ENCODE peak calls at places on chromosome 22, in ten cellular contexts. Z is left colon, U is Kasumi-1, T is activated gamma-delta T cell treated with Interleukin-2 at 50 U/mL for 16 hours, Q is EH, O is AG10803, W is heart right ventricle, H is KG1, M is cardiac muscle cell, X is Right ventricle myocardium superior. P is an unnamed sample.

GRCh38 chr22:37060801-37061610 is 9.5 kb downstream of the KCTD17 start:
- DNase-seq in M (no peak), H (no peak), T (no peak), X (no peak), Q (no peak), W (peak; percentile 7), Z (no peak), O (no peak), U (no peak), P (no peak)

GRCh38 chr22:17119481-17120202 is 1.5 kb downstream of the TMEM121B start:
- DNase-seq in U (no peak), Q (no peak), Z (no peak), H (no peak), O (no peak), T (no peak), X (peak; percentile 78), W (peak; percentile 66), M (peak; percentile 38), P (no peak)

GRCh38 chr22:41288245-41288946 is 2.4 kb upstream of the RANGAP1 start:
- DNase-seq in Q (peak; percentile 82), O (peak; percentile 64), H (no peak), T (no peak), W (no peak), Z (peak; percentile 50), X (no peak), M (peak; percentile 64), U (no peak), P (peak; percentile 27)

GRCh38 chr22:22210375-22210774 is 34.2 kb upstream of the VPREB1 start:
- DNase-seq in M (peak; percentile 43), T (peak; percentile 17), Q (peak; percentile 41), O (peak; percentile 33), X (no peak), U (no peak), H (no peak), W (no peak), Z (no peak), P (no peak)

GRCh38 chr22:25777870-25778269 is 35.9 kb downstream of the MYO18B start:
- DNase-seq in M (peak; percentile 64), W (no peak), U (peak; percentile 71), Q (peak; percentile 63), Z (no peak), H (no peak), O (peak; percentile 49), T (no peak), X (no peak), P (no peak)

GRCh38 chr22:35467788-35468187 is 67.8 kb downstream of the MCM5 start:
- DNase-seq in H (no peak), T (no peak), Q (peak; percentile 73), X (peak; percentile 91), W (peak; percentile 82), O (peak; percentile 53), M (peak; percentile 75), U (no peak), Z (peak; percentile 86), P (no peak)

GRCh38 chr22:33591946-33592345 is 328.3 kb downstream of the LARGE1 start:
- DNase-seq in X (no peak), O (no peak), Q (no peak), Z (no peak), U (no peak), T (no peak), H (no peak), W (no peak), M (no peak), P (no peak)

GRCh38 chr22:33465554-33465953 is 407.4 kb upstream of the SYN3 start:
- DNase-seq in H (no peak), U (no peak), T (no peak), W (no peak), M (no peak), O (peak; percentile 27), Z (no peak), Q (peak; percentile 10), X (no peak), P (no peak)

GRCh38 chr22:47423266-47423665 is 660.8 kb downstream of the TBC1D22A start:
- DNase-seq in H (no peak), Q (no peak), W (no peak), Z (no peak), T (no peak), X (no peak), O (no peak), M (no peak), U (no peak), P (no peak)

GRCh38 chr22:19527321-19527721 is 3.1 kb upstream of the CLDN5 start:
- DNase-seq in U (no peak), H (no peak), O (no peak), Q (no peak), X (no peak), T (no peak), W (peak; percentile 10), Z (no peak), M (no peak), P (no peak)

GRCh38 chr22:35949243-35949642 is 79.4 kb downstream of the RBFOX2 start:
- DNase-seq in W (no peak), T (no peak), M (no peak), X (no peak), Q (no peak), U (no peak), O (no peak), Z (no peak), H (no peak), P (no peak)

GRCh38 chr22:17446704-17447103 is 77.4 kb downstream of the CECR2 start:
- DNase-seq in Z (no peak), W (no peak), U (no peak), M (no peak), T (no peak), H (no peak), X (no peak), O (no peak), Q (no peak), P (no peak)

GRCh38 chr22:26579331-26579886 is 10.5 kb downstream of the TPST2 start:
- DNase-seq in W (peak; percentile 25), T (peak; percentile 59), H (peak; percentile 76), X (no peak), Z (peak; percentile 42), M (no peak), U (peak; percentile 85), O (no peak), Q (no peak), P (no peak)

GRCh38 chr22:36253523-36254490 is 874 bp downstream of the APOL1 start:
- DNase-seq in H (no peak), X (no peak), U (no peak), W (no peak), O (no peak), M (peak; percentile 55), Q (no peak), T (no peak), Z (no peak), P (peak; percentile 30)

GRCh38 chr22:44335903-44336803 is 23.4 kb upstream of the SHISAL1 start:
- DNase-seq in M (no peak), Z (no peak), Q (no peak), T (no peak), X (no peak), W (no peak), H (no peak), U (no peak), O (no peak), P (peak; percentile 13)

GRCh38 chr22:50060441-50061140 is 2.5 kb upstream of the TTLL8 start:
- DNase-seq in W (no peak), T (no peak), Z (no peak), Q (no peak), U (no peak), H (no peak), O (no peak), X (peak; percentile 41), M (no peak), P (no peak)

GRCh38 chr22:20089977-20090729 is 10.1 kb downstream of the DGCR8 start:
- DNase-seq in X (peak; percentile 9), T (no peak), O (peak; percentile 52), Q (peak; percentile 66), W (no peak), H (no peak), Z (no peak), M (no peak), U (no peak), P (no peak)

GRCh38 chr22:26066534-26066933 is 102.7 kb upstream of the SEZ6L start:
- DNase-seq in X (no peak), Q (no peak), U (no peak), M (no peak), Z (no peak), H (no peak), W (no peak), T (no peak), O (no peak), P (peak; percentile 82)

GRCh38 chr22:49366437-49366836 is 461.2 kb downstream of the BRD1 start:
- DNase-seq in Q (no peak), T (no peak), M (no peak), H (no peak), Z (no peak), U (no peak), W (no peak), O (no peak), X (no peak), P (peak; percentile 36)

GRCh38 chr22:27487600-27488450 is 313.7 kb downstream of the MN1 start:
- DNase-seq in X (no peak), W (no peak), M (no peak), T (no peak), H (no peak), U (no peak), O (no peak), Q (peak; percentile 57), Z (no peak), P (no peak)

GRCh38 chr22:17897864-17898263 is 123.6 kb upstream of the BID start:
- DNase-seq in U (no peak), Q (no peak), W (no peak), Z (no peak), H (no peak), X (no peak), M (no peak), T (no peak), O (no peak), P (no peak)

GRCh38 chr22:24325105-24325757 is 54.6 kb downstream of the SPECC1L start:
- DNase-seq in Z (no peak), M (peak; percentile 91), W (no peak), X (no peak), U (peak; percentile 98), T (no peak), Q (peak; percentile 98), O (peak; percentile 99), H (peak; percentile 62), P (no peak)

GRCh38 chr22:46748948-46749681 is 11.1 kb upstream of the CERK start:
- DNase-seq in U (peak; percentile 95), H (no peak), Q (peak; percentile 78), X (peak; percentile 50), W (no peak), T (peak; percentile 70), O (peak; percentile 72), M (peak; percentile 64), Z (no peak), P (no peak)

GRCh38 chr22:31046591-31047226 is 34.4 kb upstream of the SMTN start:
- DNase-seq in M (peak; percentile 81), H (no peak), Z (peak; percentile 36), Q (peak; percentile 54), U (no peak), W (peak; percentile 80), T (no peak), O (no peak), X (peak; percentile 81), P (peak; percentile 1)

GRCh38 chr22:44331881-44332714 is 19.3 kb upstream of the SHISAL1 start:
- DNase-seq in X (no peak), M (peak; percentile 51), O (peak; percentile 46), Q (peak; percentile 43), T (no peak), U (no peak), H (no peak), W (peak; percentile 48), Z (no peak), P (peak; percentile 14)

GRCh38 chr22:27318516-27318915 is 483.0 kb downstream of the MN1 start:
- DNase-seq in Q (peak; percentile 74), U (no peak), O (peak; percentile 89), T (no peak), Z (peak; percentile 64), M (peak; percentile 94), H (no peak), W (no peak), X (no peak), P (no peak)